ENCODE peak calls at places on chromosomes 7 and 10, in eight cellular contexts. U is progenitor cell of endocrine pancreas; I is NCI-H146; L is bronchial epithelial cell; A is CD4-positive, CD25-positive, alpha-beta regulatory T cell; K is NCI-H1417; Z is RWPE1; P is naive thymus-derived CD8-positive, alpha-beta T cell. N is an unnamed sample.

GRCh38 chr7:150956395-150957118 is 21.6 kb downstream of the KCNH2 start:
- DNase-seq in U (no peak), I (no peak), L (no peak), A (no peak), K (no peak), Z (no peak), P (no peak), N (no peak)

GRCh38 chr10:73060738-73061635 is 35.7 kb downstream of the P4HA1 start:
- DNase-seq in U (no peak), I (peak), L (peak), A (peak), K (peak), Z (peak), P (no peak), N (peak)

GRCh38 chr7:43302211-43302711 is 189.8 kb downstream of the HECW1 start:
- DNase-seq in U (no peak), I (peak), L (peak), A (no peak), K (no peak), Z (peak), P (no peak), N (no peak)

GRCh38 chr7:70343519-70343918 is 745.2 kb downstream of the AUTS2 start:
- DNase-seq in U (no peak), I (no peak), L (no peak), A (no peak), K (no peak), Z (no peak), P (no peak), N (no peak)

GRCh38 chr7:102450242-102450641 is 14.4 kb downstream of the ALKBH4 start:
- DNase-seq in U (no peak), I (no peak), L (no peak), A (peak), K (no peak), Z (no peak), P (peak), N (no peak)

GRCh38 chr7:1597791-1598190 is 28.0 kb upstream of the PSMG3 start:
- DNase-seq in U (no peak), I (no peak), L (no peak), A (no peak), K (no peak), Z (no peak), P (no peak), N (no peak)

GRCh38 chr10:117804470-117805011 is 242.2 kb downstream of the RAB11FIP2 start:
- DNase-seq in U (no peak), I (no peak), L (no peak), A (no peak), K (no peak), Z (no peak), P (no peak), N (no peak)

GRCh38 chr7:2124604-2125345 is 108.0 kb downstream of the MAD1L1 start:
- DNase-seq in U (no peak), I (peak), L (no peak), A (no peak), K (no peak), Z (no peak), P (no peak), N (no peak)

GRCh38 chr10:125409756-125410155 is 249.4 kb upstream of the CTBP2 start:
- DNase-seq in U (no peak), I (no peak), L (peak), A (no peak), K (no peak), Z (no peak), P (no peak), N (no peak)

GRCh38 chr7:22726345-22726848 is 603 bp upstream of the IL6 start:
- DNase-seq in U (no peak), I (peak), L (peak), A (peak), K (peak), Z (peak), P (no peak), N (peak)

GRCh38 chr7:147639037-147639436 is 951.5 kb upstream of the C7orf33 start:
- DNase-seq in U (no peak), I (no peak), L (no peak), A (no peak), K (no peak), Z (no peak), P (no peak), N (no peak)

GRCh38 chr7:2452643-2453270 is 23.4 kb downstream of the GRIFIN start:
- DNase-seq in U (no peak), I (no peak), L (no peak), A (no peak), K (no peak), Z (no peak), P (no peak), N (no peak)

GRCh38 chr7:106170216-106170615 is 58.1 kb upstream of the SYPL1 start:
- DNase-seq in U (no peak), I (no peak), L (no peak), A (no peak), K (no peak), Z (no peak), P (no peak), N (no peak)

GRCh38 chr7:47039899-47040298 is 542.0 kb downstream of the TNS3 start:
- DNase-seq in U (no peak), I (no peak), L (peak), A (no peak), K (no peak), Z (no peak), P (no peak), N (no peak)

GRCh38 chr7:34087892-34088891 is 182.9 kb downstream of the BMPER start:
- DNase-seq in U (peak), I (no peak), L (peak), A (no peak), K (peak), Z (no peak), P (no peak), N (peak)

GRCh38 chr10:133357293-133358151 is at the start of gene FUOM:
- DNase-seq in U (no peak), I (peak), L (no peak), A (peak), K (no peak), Z (peak), P (peak), N (peak)

GRCh38 chr7:279821-280220 is 10.1 kb upstream of the FOXL3 start:
- DNase-seq in U (no peak), I (no peak), L (no peak), A (no peak), K (no peak), Z (no peak), P (no peak), N (no peak)

GRCh38 chr10:112471878-112472487 is 25.0 kb downstream of the VTI1A start:
- DNase-seq in U (no peak), I (peak), L (peak), A (peak), K (peak), Z (peak), P (no peak), N (peak)

GRCh38 chr7:3063016-3063753 is 19.5 kb upstream of the CARD11 start:
- DNase-seq in U (no peak), I (no peak), L (no peak), A (peak), K (no peak), Z (no peak), P (peak), N (no peak)

GRCh38 chr7:68699090-68699711 is 899.1 kb upstream of the AUTS2 start:
- DNase-seq in U (no peak), I (no peak), L (no peak), A (no peak), K (no peak), Z (no peak), P (no peak), N (no peak)

GRCh38 chr10:89566095-89566950 is 30.9 kb upstream of the SLC16A12 start:
- DNase-seq in U (no peak), I (no peak), L (no peak), A (no peak), K (no peak), Z (no peak), P (no peak), N (no peak)

GRCh38 chr10:132487241-132488135 is 50.1 kb upstream of the INPP5A start:
- DNase-seq in U (no peak), I (no peak), L (no peak), A (no peak), K (no peak), Z (no peak), P (no peak), N (no peak)

GRCh38 chr10:93958834-93959233 is 34.9 kb upstream of the PLCE1 start:
- DNase-seq in U (no peak), I (no peak), L (no peak), A (no peak), K (no peak), Z (no peak), P (no peak), N (no peak)

GRCh38 chr7:103150192-103150591 is 1.3 kb upstream of the NAPEPLD start:
- DNase-seq in U (no peak), I (no peak), L (peak), A (peak), K (no peak), Z (peak), P (no peak), N (no peak)

GRCh38 chr10:3173173-3173878 is 744 bp upstream of the PITRM1 start:
- DNase-seq in U (no peak), I (peak), L (peak), A (no peak), K (peak), Z (peak), P (no peak), N (peak)

GRCh38 chr10:21572578-21572977 is 38.5 kb downstream of the MLLT10 start:
- DNase-seq in U (no peak), I (no peak), L (no peak), A (no peak), K (no peak), Z (no peak), P (no peak), N (no peak)

GRCh38 chr10:1944487-1944886 is 207.2 kb upstream of the ADARB2 start:
- DNase-seq in U (no peak), I (no peak), L (no peak), A (no peak), K (no peak), Z (no peak), P (no peak), N (no peak)

GRCh38 chr10:35691522-35692236 is 49.6 kb upstream of the FZD8 start:
- DNase-seq in U (no peak), I (peak), L (no peak), A (no peak), K (no peak), Z (no peak), P (no peak), N (no peak)

N was measured in HuH-7.5.